ENCODE peak calls at places on chromosomes 16 and 17, in six cellular contexts. O is A549, D is IMR-90, H is HCT116, M is SK-N-SH, R is K562. P is an unnamed sample.

GRCh38 chr16:46896314-46896968 is 12.3 kb downstream of the GPT2 start:
- DNase-seq in H (no peak), M (peak), R (no peak), D (peak), O (no peak), P (no peak)

GRCh38 chr16:9007177-9007794 is 43.6 kb upstream of the USP7 start:
- DNase-seq in M (no peak), H (no peak), O (no peak), R (peak), D (peak), P (no peak)

GRCh38 chr16:69523571-69523970 is 42.2 kb upstream of the NFAT5 start:
- DNase-seq in R (no peak), D (no peak), M (no peak), O (no peak), H (no peak), P (no peak)

GRCh38 chr16:67415872-67416793 is at the start of gene ZDHHC1:
- DNase-seq in M (peak), O (peak), D (peak), H (no peak), R (peak), P (no peak)

GRCh38 chr16:1125471-1125870 is 27.4 kb upstream of the CACNA1H start:
- DNase-seq in D (peak), O (peak), H (peak), R (peak), M (no peak), P (no peak)

GRCh38 chr16:10828851-10829331 is 10.3 kb upstream of the TVP23A start:
- DNase-seq in O (no peak), H (no peak), D (peak), R (no peak), M (peak), P (no peak)

GRCh38 chr17:4515501-4515900 is 16.8 kb downstream of the SPNS2 start:
- DNase-seq in O (no peak), R (no peak), H (no peak), D (no peak), M (no peak), P (no peak)

GRCh38 chr17:57305918-57306317 is 49.6 kb downstream of the MSI2 start:
- DNase-seq in H (no peak), R (no peak), O (no peak), M (no peak), D (no peak), P (no peak)

GRCh38 chr17:65359016-65359415 is 202.4 kb downstream of the AXIN2 start:
- DNase-seq in R (no peak), O (no peak), D (peak), M (no peak), H (peak), P (no peak)

GRCh38 chr17:7440823-7441174 is 1.5 kb downstream of the FGF11 start:
- DNase-seq in O (no peak), H (no peak), R (peak), M (peak), D (no peak), P (no peak)

GRCh38 chr17:64009571-64010402 is 10.6 kb downstream of the ICAM2 start:
- DNase-seq in H (no peak), D (peak), O (no peak), R (no peak), M (no peak), P (no peak)

GRCh38 chr16:24525970-24526559 is 13.3 kb upstream of the RBBP6 start:
- DNase-seq in R (no peak), H (no peak), D (no peak), O (peak), M (no peak), P (peak)

GRCh38 chr17:51585514-51586104 is 325.3 kb downstream of the UTP18 start:
- DNase-seq in H (peak), M (peak), D (no peak), O (peak), R (no peak), P (peak)

GRCh38 chr17:65855245-65855644 is 293.8 kb upstream of the AXIN2 start:
- DNase-seq in H (peak), M (no peak), R (no peak), O (peak), D (peak), P (no peak)

GRCh38 chr17:72506773-72507172 is 386.0 kb downstream of the SOX9 start:
- DNase-seq in D (no peak), O (no peak), R (no peak), H (no peak), M (no peak), P (no peak)

GRCh38 chr16:71963125-71963875 is 36.9 kb downstream of the PKD1L3 start:
- DNase-seq in H (no peak), M (no peak), D (no peak), O (no peak), R (no peak), P (peak)

GRCh38 chr17:44105483-44105882 is 18.0 kb downstream of the HDAC5 start:
- DNase-seq in M (peak), H (no peak), D (no peak), R (no peak), O (no peak), P (no peak)

GRCh38 chr17:67239597-67239996 is 5.4 kb downstream of the HELZ start:
- DNase-seq in O (no peak), D (peak), R (no peak), H (no peak), M (no peak), P (no peak)

GRCh38 chr17:78135858-78136500 is 5.4 kb downstream of the TMC8 start:
- DNase-seq in D (no peak), M (no peak), H (no peak), R (no peak), O (no peak), P (peak)

GRCh38 chr17:8060274-8060673 is 21.4 kb downstream of the ALOX15B start:
- DNase-seq in O (peak), H (peak), D (peak), R (peak), M (peak), P (peak)

GRCh38 chr17:77417575-77417974 is 276.8 kb downstream of the SEC14L1 start:
- DNase-seq in M (no peak), O (no peak), D (no peak), R (no peak), H (no peak), P (peak)

GRCh38 chr17:38681096-38681495 is 6.3 kb upstream of the EPOP start:
- DNase-seq in O (no peak), D (no peak), H (no peak), M (no peak), R (no peak), P (no peak)

GRCh38 chr16:89036776-89037175 is 56.9 kb upstream of the ACSF3 start:
- DNase-seq in M (no peak), O (no peak), D (no peak), H (no peak), R (no peak), P (no peak)

GRCh38 chr16:84864266-84864955 is 44.6 kb downstream of the CRISPLD2 start:
- DNase-seq in H (no peak), O (no peak), R (no peak), D (no peak), M (no peak), P (no peak)

GRCh38 chr16:81096715-81097208 is 567 bp upstream of the GCSH start:
- DNase-seq in R (no peak), M (no peak), D (no peak), O (no peak), H (no peak), P (no peak)

GRCh38 chr17:45895969-45896793 is 1.8 kb downstream of the MAPT start:
- DNase-seq in M (peak), O (peak), R (no peak), H (no peak), D (no peak), P (no peak)

DNA sequence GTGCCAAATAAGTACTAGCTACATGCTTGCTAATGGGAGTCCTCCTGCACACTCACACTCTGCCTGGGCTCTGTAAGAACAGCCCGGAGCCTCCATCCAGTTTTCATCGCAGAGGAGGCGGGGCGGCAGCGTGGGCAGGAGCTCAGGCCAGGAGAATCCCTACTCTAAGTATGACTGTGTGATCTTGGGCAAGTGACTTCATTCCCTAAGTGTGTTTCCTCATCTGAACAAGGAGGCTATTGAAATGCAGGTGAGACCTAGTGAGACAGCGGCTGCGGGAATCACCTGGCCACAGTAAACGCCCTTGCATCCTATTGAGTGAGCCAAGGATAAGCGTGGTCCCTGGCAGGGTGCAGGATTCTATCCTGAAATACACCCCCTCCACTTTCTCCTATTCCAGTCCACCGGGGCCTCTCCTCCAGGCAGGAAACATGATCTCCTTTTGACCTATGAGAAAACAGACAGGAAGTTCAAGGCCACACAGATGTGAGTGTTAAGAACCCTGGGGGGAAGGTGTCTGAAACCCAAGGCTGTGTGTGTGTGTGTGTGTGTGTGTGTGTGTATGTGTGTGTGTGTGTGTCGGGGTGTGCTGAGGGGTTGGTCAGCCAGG is 5.2 kb upstream of the RAI1 start:
- DNase-seq in R (no peak), H (peak), M (no peak), O (peak), D (peak), P (no peak)
- TF ChIP-seq RAD21 in R (no peak), H (no peak), M (no peak), O (no peak), D (no peak), P (no peak)

GRCh38 chr17:10614536-10615155 is 42.5 kb downstream of the MYH3 start:
- DNase-seq in M (peak), D (peak), R (peak), H (peak), O (peak), P (peak)
- TF ChIP-seq RAD21 in M (peak), D (peak), R (peak), H (peak), O (peak), P (peak)

GRCh38 chr17:22507823-22508222 is 815.5 kb downstream of the KCNJ18 start:
- DNase-seq in D (no peak), M (no peak), H (no peak), O (peak), R (no peak), P (peak)
- TF ChIP-seq RAD21 in D (no peak), M (peak), H (no peak), O (no peak), R (no peak), P (peak)

GRCh38 chr16:48434653-48435318 is 49.6 kb upstream of the SIAH1 start:
- DNase-seq in R (no peak), O (peak), H (no peak), D (peak), M (no peak), P (no peak)
- TF ChIP-seq RAD21 in R (no peak), O (peak), H (no peak), D (no peak), M (no peak), P (no peak)

GRCh38 chr16:48745541-48745940 is 135.6 kb upstream of the N4BP1 start:
- DNase-seq in H (no peak), R (no peak), O (no peak), M (no peak), D (no peak), P (no peak)
- TF ChIP-seq RAD21 in H (no peak), R (no peak), O (no peak), M (no peak), D (no peak), P (no peak)

GRCh38 chr17:19014628-19015215 is 10.2 kb upstream of the FAM83G start:
- DNase-seq in R (no peak), D (no peak), M (no peak), O (no peak), H (no peak), P (no peak)
- TF ChIP-seq RAD21 in R (no peak), D (no peak), M (no peak), O (no peak), H (no peak), P (no peak)

DNA sequence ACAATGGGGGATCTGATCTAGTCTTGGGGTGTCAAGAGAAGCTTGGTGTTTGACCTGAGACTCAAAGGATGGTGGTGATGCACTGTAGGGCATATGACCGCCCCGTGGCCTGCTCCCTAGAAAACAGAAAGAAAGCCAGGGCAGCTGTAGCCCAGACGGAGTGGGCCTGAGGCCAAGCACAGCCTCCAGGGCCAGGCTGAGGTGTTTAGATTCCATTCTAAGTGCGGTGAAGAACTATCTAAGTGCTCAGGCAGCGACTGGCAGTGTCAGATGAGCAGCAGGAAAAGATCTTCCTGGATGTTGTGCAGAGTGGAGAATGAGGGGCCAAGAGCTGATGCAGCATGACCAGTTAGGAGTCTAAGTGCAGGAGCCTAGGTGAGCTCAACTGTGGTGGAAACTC is 314.3 kb upstream of the CCL2 start:
- DNase-seq in D (no peak), M (no peak), R (no peak), H (no peak), O (no peak), P (no peak)
- TF ChIP-seq RAD21 in D (no peak), M (no peak), R (no peak), H (no peak), O (no peak), P (no peak)

GRCh38 chr16:3689731-3690130 is 27.6 kb downstream of the TRAP1 start:
- DNase-seq in R (no peak), M (no peak), D (no peak), O (no peak), H (no peak), P (no peak)

GRCh38 chr16:3690991-3691720 is 26.2 kb downstream of the TRAP1 start:
- DNase-seq in R (no peak), H (no peak), M (no peak), D (no peak), O (peak), P (no peak)

GRCh38 chr16:3687792-3688191 is 29.5 kb downstream of the TRAP1 start:
- DNase-seq in H (no peak), R (no peak), D (no peak), M (no peak), O (no peak), P (no peak)

GRCh38 chr16:3691778-3692177 is 25.5 kb downstream of the TRAP1 start:
- DNase-seq in R (no peak), D (no peak), O (no peak), M (no peak), H (no peak), P (no peak)

DNA sequence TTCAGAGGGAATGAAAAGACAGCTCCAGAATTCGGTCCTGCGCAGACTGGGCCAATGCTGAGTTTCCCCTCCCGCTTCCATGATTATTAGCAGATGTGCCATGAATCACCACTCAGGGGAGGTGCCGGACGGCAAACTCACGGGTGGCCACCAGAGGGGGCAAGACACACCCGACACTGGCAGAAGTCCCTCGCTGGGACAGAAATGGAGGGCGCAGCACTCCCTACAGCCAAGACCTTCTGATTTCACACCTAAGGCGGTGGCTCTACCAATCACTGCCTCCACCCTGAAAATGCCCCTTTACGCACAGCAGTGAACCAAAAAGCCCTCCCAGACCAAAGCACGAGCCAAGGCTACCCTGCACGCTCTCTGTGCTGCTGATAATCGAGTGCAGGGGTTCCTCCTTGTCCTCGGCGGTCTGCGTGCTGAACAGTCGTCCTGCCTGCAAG is 26.8 kb downstream of the TRAP1 start:
- DNase-seq in O (peak), H (peak), D (peak), M (peak), R (peak), P (peak)
- TF ChIP-seq RAD21 in O (peak), H (peak), D (peak), M (peak), R (peak), P (peak)

GRCh38 chr17:81031571-81032550 is 3.1 kb upstream of the BAIAP2 start:
- DNase-seq in H (no peak), M (no peak), O (no peak), D (no peak), R (no peak), P (no peak)
- TF ChIP-seq RAD21 in H (no peak), M (no peak), O (no peak), D (no peak), R (no peak), P (no peak)

P was measured in HepG2.